ENCODE peak calls at places on chromosomes 16 and 17, in nine cellular contexts. U is activated CD4-positive, alpha-beta T cell treated with anti-CD3 and anti-CD28 coated beads for 24 hours; V is SW 1271; D is H1; F is psoas muscle; R is GM23248; Y is neural crest cell; T is HEK293T; G is NCI-H460. C is an unnamed sample.

GRCh38 chr17:10063730-10064221 is 134.6 kb downstream of the GAS7 start:
- DNase-seq in G (no peak), F (no peak), V (no peak), Y (no peak), D (no peak), T (no peak), U (no peak), R (peak; percentile 65), C (no peak)

GRCh38 chr16:86018487-86018886 is 119.5 kb downstream of the IRF8 start:
- DNase-seq in F (no peak), T (no peak), R (peak; percentile 34), V (no peak), D (no peak), Y (no peak), U (no peak), G (no peak), C (peak; percentile 43)

GRCh38 chr16:703406-703805 is 2.2 kb downstream of the FBXL16 start:
- DNase-seq in Y (no peak), T (no peak), D (no peak), V (no peak), F (no peak), R (no peak), G (no peak), U (no peak), C (no peak)

GRCh38 chr16:72873853-72874252 is 174.1 kb downstream of the ZFHX3 start:
- DNase-seq in D (no peak), R (no peak), V (no peak), U (no peak), Y (no peak), G (no peak), F (no peak), T (no peak), C (no peak)

GRCh38 chr16:11535494-11535893 is 51.2 kb downstream of the LITAF start:
- DNase-seq in R (no peak), F (no peak), U (no peak), T (no peak), Y (no peak), G (no peak), D (no peak), V (no peak), C (no peak)

GRCh38 chr17:60557805-60558204 is 31.8 kb upstream of the APPBP2 start:
- DNase-seq in T (no peak), F (no peak), V (no peak), G (no peak), R (no peak), D (no peak), U (no peak), Y (no peak), C (no peak)

GRCh38 chr16:12535535-12536411 is 267.9 kb downstream of the CPPED1 start:
- DNase-seq in T (no peak), D (peak; percentile 53), G (no peak), V (no peak), U (peak; percentile 17), Y (peak; percentile 4), R (no peak), F (no peak), C (peak; percentile 66)

GRCh38 chr17:4110152-4110551 is 32.7 kb downstream of the ZZEF1 start:
- DNase-seq in D (no peak), V (no peak), R (peak; percentile 66), F (no peak), U (no peak), T (no peak), Y (no peak), G (no peak), C (no peak)

GRCh38 chr17:73419051-73419450 is 107.2 kb upstream of the CDC42EP4 start:
- DNase-seq in U (no peak), T (no peak), G (no peak), R (no peak), V (no peak), F (no peak), D (no peak), Y (no peak), C (no peak)

GRCh38 chr17:55067697-55068439 is 99.3 kb downstream of the STXBP4 start:
- DNase-seq in U (no peak), D (no peak), F (no peak), T (no peak), V (no peak), R (peak; percentile 40), G (no peak), Y (no peak), C (no peak)

GRCh38 chr16:19701091-19701490 is 16.9 kb downstream of the KNOP1 start:
- DNase-seq in D (no peak), T (no peak), U (no peak), R (peak; percentile 43), G (no peak), Y (no peak), F (no peak), V (no peak), C (no peak)

GRCh38 chr16:64481497-64481896 is 640.4 kb downstream of the CDH11 start:
- DNase-seq in V (no peak), D (no peak), R (no peak), F (no peak), Y (no peak), U (no peak), T (no peak), G (no peak), C (no peak)

GRCh38 chr17:74354123-74354522 is 7.5 kb downstream of the BTBD17 start:
- DNase-seq in R (peak; percentile 27), F (no peak), U (no peak), Y (peak; percentile 79), V (no peak), G (peak; percentile 57), D (peak; percentile 92), T (no peak), C (peak; percentile 95)

GRCh38 chr16:66318505-66318904 is 48.0 kb upstream of the CDH5 start:
- DNase-seq in G (no peak), U (no peak), D (no peak), R (no peak), V (no peak), T (no peak), Y (no peak), F (no peak), C (no peak)

GRCh38 chr16:55663770-55664677 is 8.2 kb downstream of the SLC6A2 start:
- DNase-seq in T (no peak), R (peak; percentile 17), V (no peak), D (no peak), F (no peak), U (no peak), Y (no peak), G (no peak), C (no peak)

GRCh38 chr16:79137528-79137927 is 463.0 kb downstream of the MAF start:
- DNase-seq in Y (no peak), T (no peak), G (no peak), V (no peak), R (no peak), D (no peak), U (no peak), F (no peak), C (no peak)

GRCh38 chr16:65644821-65645220 is 523.0 kb upstream of the CDH11 start:
- DNase-seq in D (no peak), U (no peak), V (no peak), F (no peak), Y (no peak), T (no peak), R (no peak), G (no peak), C (no peak)

GRCh38 chr17:81251943-81252301 is 12.8 kb downstream of the NDUFAF8 start:
- DNase-seq in Y (no peak), V (no peak), R (no peak), F (no peak), U (no peak), D (no peak), G (no peak), T (no peak), C (no peak)

GRCh38 chr17:50218071-50218759 is 16.8 kb upstream of the COL1A1 start:
- DNase-seq in T (no peak), U (no peak), D (no peak), Y (no peak), R (peak; percentile 61), V (no peak), F (no peak), G (no peak), C (no peak)

C was measured in ecto neural progenitor cell.